ENCODE peak calls at places on chromosomes 3 and 15, in five cellular contexts. G is GM12878, V is HepG2, I is HCT116, O is H1. A is an unnamed sample.

GRCh38 chr3:194487289-194488006 is 646 bp upstream of the ATP13A3 start:
- DNase-seq in V (no peak), O (no peak), I (no peak), G (no peak), A (no peak)

GRCh38 chr15:78930577-78931388 is 14.1 kb downstream of the CTSH start:
- DNase-seq in O (no peak), G (no peak), I (peak; percentile 57), V (no peak), A (no peak)

GRCh38 chr3:155889952-155890351 is 19.5 kb downstream of the GMPS start:
- DNase-seq in G (no peak), V (no peak), I (no peak), O (no peak), A (no peak)

GRCh38 chr3:60053518-60054265 is 1003.9 kb upstream of the CFAP20DC start:
- DNase-seq in V (no peak), I (no peak), O (no peak), G (no peak), A (no peak)

GRCh38 chr3:8492744-8493511 is 8.7 kb upstream of the LMCD1 start:
- DNase-seq in I (no peak), V (no peak), O (no peak), G (no peak), A (no peak)

GRCh38 chr3:122004123-122004522 is 17.9 kb downstream of the ILDR1 start:
- DNase-seq in G (no peak), V (no peak), O (no peak), I (no peak), A (no peak)

GRCh38 chr15:101361418-101361817 is 66.4 kb upstream of the SNRPA1 start:
- DNase-seq in I (no peak), V (no peak), O (no peak), G (no peak), A (no peak)

GRCh38 chr3:185796431-185797107 is 28.3 kb downstream of the IGF2BP2 start:
- DNase-seq in O (no peak), G (no peak), I (peak; percentile 97), V (peak; percentile 96), A (no peak)

GRCh38 chr3:98328933-98329332 is 24.7 kb upstream of the OR5K4 start:
- DNase-seq in V (no peak), O (no peak), I (no peak), G (no peak), A (no peak)

GRCh38 chr3:58429657-58430056 is 4.0 kb downstream of the PDHB start:
- DNase-seq in O (no peak), G (peak; percentile 53), V (no peak), I (no peak), A (no peak)

GRCh38 chr3:184710870-184711365 is 946 bp downstream of the MAGEF1 start:
- DNase-seq in I (no peak), G (peak; percentile 25), V (no peak), O (no peak), A (no peak)

GRCh38 chr15:60790641-60791040 is 311.7 kb upstream of the ICE2 start:
- DNase-seq in I (no peak), O (no peak), V (no peak), G (no peak), A (no peak)

GRCh38 chr3:171718493-171719205 is 91.6 kb downstream of the PLD1 start:
- DNase-seq in G (no peak), I (no peak), O (no peak), V (no peak), A (peak; percentile 46)

GRCh38 chr3:140288575-140288974 is 353.6 kb downstream of the CLSTN2 start:
- DNase-seq in V (no peak), O (no peak), G (no peak), I (no peak), A (no peak)

GRCh38 chr3:134897391-134898131 is 102.5 kb downstream of the EPHB1 start:
- DNase-seq in V (no peak), O (no peak), I (no peak), G (no peak), A (no peak)

GRCh38 chr15:74535388-74536084 is 5.5 kb upstream of the ARID3B start:
- DNase-seq in O (no peak), V (no peak), I (no peak), G (no peak), A (no peak)

GRCh38 chr15:36707884-36708430 is 128.5 kb downstream of the CDIN1 start:
- DNase-seq in I (no peak), O (no peak), V (no peak), G (no peak), A (no peak)

GRCh38 chr15:97200161-97200560 is 760.3 kb upstream of the ARRDC4 start:
- DNase-seq in I (no peak), G (no peak), O (no peak), V (no peak), A (no peak)

GRCh38 chr15:68234060-68234459 is 4.5 kb upstream of the CLN6 start:
- DNase-seq in G (no peak), O (no peak), I (no peak), V (no peak), A (no peak)

DNA sequence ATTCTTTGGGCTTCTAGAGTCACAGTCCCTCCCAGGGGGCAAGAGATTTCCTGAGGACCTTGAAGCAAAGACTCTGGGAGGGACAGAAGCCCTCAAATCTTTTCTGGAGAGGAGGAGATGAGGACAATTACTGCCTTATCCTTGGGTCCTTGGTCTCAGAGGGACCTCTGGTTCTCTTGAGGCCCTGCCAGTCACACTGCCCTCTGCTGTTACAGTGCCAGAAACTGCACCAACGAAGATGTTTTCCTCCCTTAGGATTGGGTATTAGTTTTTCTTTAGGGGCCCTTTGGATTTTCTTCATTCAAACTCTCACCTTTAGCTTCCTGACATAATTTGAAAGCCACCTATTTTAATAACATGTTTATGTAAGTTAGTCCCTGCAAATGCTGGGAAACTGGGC is 58.2 kb upstream of the SCN5A start:
- DNase-seq in V (peak; percentile 5), I (no peak), G (no peak), O (no peak), A (no peak)
- TF ChIP-seq YY1 in V (no peak), I (no peak), G (no peak), O (no peak), A (no peak)

DNA sequence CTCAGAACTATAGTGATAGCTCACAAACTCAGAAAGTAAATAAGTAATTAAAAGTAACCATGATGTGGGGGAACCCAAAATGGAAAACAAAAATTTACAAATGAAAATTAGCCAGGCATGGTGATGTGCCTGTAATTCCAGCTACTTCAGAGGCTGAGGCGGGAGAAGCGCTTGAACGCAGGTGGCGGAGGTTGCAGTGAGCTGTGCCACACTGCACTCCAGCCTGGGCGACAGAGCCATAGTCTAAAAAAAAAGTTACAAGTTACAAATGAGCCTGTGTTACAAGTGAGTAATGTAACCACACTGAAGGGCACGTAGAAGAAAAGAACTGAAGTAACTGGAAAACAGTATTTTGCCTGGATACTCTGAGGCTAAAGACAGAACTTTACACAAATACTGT is 11.3 kb downstream of the EXOSC7 start:
- DNase-seq in I (no peak), G (no peak), V (no peak), O (no peak), A (no peak)
- H3K27me3 ChIP-seq in I (no peaks in the 10 kb centered on the region), G (no peaks in the 10 kb centered on the region), V (no peaks in the 10 kb centered on the region), O (no peaks in the 10 kb centered on the region), A (no peaks in the 10 kb centered on the region)

GRCh38 chr15:28945626-28946215 is 59.9 kb downstream of the APBA2 start:
- DNase-seq in G (no peak), I (no peak), O (no peak), V (no peak), A (no peak)
- H3K4me1 ChIP-seq in G (no peaks in the 10 kb centered on the region), I (no peaks in the 10 kb centered on the region), O (no peaks in the 10 kb centered on the region), V (no peaks in the 10 kb centered on the region), A (no peaks in the 10 kb centered on the region)

GRCh38 chr3:67278015-67278618 is 280.0 kb downstream of the KBTBD8 start:
- DNase-seq in O (no peak), V (no peak), G (no peak), I (no peak), A (no peak)
- TF ChIP-seq YY1 in O (no peak), V (no peak), G (no peak), I (no peak), A (no peak)

DNA sequence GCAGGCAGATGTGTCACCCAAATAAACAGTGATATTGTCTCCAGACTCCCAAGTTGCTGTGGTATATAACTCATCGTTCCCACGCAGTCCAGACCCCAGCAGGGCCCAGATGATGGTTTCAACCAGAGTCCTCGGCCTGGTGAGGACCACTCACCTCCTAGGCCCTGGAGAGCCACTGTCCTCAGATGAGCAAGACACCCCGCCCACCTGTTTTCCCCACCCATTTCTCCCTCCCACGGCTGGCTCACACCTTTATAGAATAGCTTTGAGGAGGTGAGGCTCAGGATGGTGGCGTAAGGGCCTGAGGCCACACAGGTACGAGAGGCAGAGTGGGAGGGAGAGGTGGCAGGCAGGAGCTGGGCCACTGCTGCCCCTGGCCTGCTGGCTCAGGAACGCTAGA is 7.5 kb downstream of the MESP1 start:
- DNase-seq in O (no peak), V (no peak), G (no peak), I (no peak), A (no peak)
- H3K27me3 ChIP-seq in O (peaks cover 37% of the 10 kb centered on the region), V (peaks cover 6% of the 10 kb centered on the region), G (no peaks in the 10 kb centered on the region), I (no peaks in the 10 kb centered on the region), A (peaks cover 55% of the 10 kb centered on the region)